ENCODE peak calls at places on chromosome 20, in five cellular contexts. B, A, H, T and P are unnamed samples. For H3K4me1, the result is how much of the 10 kb centered on the place peaks cover.

GRCh38 chr20:51587145-51587544 is 44.6 kb upstream of the NFATC2 start:
- DNase-seq in B (no peak), A (no peak), H (no peak), T (no peak), P (no peak)

GRCh38 chr20:13487202-13487601 is 151.5 kb downstream of the TASP1 start:
- DNase-seq in B (no peak), A (no peak), H (no peak), T (no peak), P (no peak)

GRCh38 chr20:36040571-36040970 is 72.2 kb downstream of the CNBD2 start:
- DNase-seq in B (no peak), A (no peak), H (no peak), T (no peak), P (no peak)

GRCh38 chr20:38735172-38735571 is 10.9 kb downstream of the SLC32A1 start:
- DNase-seq in B (no peak), A (no peak), H (no peak), T (no peak), P (no peak)

GRCh38 chr20:24783631-24784492 is 165.2 kb upstream of the CST7 start:
- DNase-seq in B (no peak), A (no peak), H (peak), T (no peak), P (peak)

GRCh38 chr20:7193681-7194080 is 426.2 kb downstream of the BMP2 start:
- DNase-seq in B (no peak), A (no peak), H (no peak), T (no peak), P (no peak)

GRCh38 chr20:18721716-18722115 is 91.9 kb upstream of the SCP2D1 start:
- DNase-seq in B (no peak), A (no peak), H (no peak), T (no peak), P (no peak)

GRCh38 chr20:49583669-49584417 is 15.9 kb upstream of the PTGIS start:
- DNase-seq in B (peak), A (peak), H (peak), T (peak), P (peak)

GRCh38 chr20:4798010-4798409 is 76.3 kb downstream of the PRND start:
- DNase-seq in B (no peak), A (no peak), H (no peak), T (no peak), P (no peak)

GRCh38 chr20:58309607-58310290 is at the start of gene RAB22A:
- DNase-seq in B (peak), A (peak), H (peak), T (peak), P (peak)

GRCh38 chr20:23603321-23603720 is 2.4 kb downstream of the CST9 start:
- DNase-seq in B (no peak), A (no peak), H (no peak), T (no peak), P (no peak)

GRCh38 chr20:18090044-18090443 is 32.3 kb upstream of the OVOL2 start:
- DNase-seq in B (no peak), A (no peak), H (no peak), T (no peak), P (no peak)

GRCh38 chr20:61526907-61527306 is 274.8 kb downstream of the CDH4 start:
- DNase-seq in B (no peak), A (no peak), H (no peak), T (no peak), P (no peak)

DNA sequence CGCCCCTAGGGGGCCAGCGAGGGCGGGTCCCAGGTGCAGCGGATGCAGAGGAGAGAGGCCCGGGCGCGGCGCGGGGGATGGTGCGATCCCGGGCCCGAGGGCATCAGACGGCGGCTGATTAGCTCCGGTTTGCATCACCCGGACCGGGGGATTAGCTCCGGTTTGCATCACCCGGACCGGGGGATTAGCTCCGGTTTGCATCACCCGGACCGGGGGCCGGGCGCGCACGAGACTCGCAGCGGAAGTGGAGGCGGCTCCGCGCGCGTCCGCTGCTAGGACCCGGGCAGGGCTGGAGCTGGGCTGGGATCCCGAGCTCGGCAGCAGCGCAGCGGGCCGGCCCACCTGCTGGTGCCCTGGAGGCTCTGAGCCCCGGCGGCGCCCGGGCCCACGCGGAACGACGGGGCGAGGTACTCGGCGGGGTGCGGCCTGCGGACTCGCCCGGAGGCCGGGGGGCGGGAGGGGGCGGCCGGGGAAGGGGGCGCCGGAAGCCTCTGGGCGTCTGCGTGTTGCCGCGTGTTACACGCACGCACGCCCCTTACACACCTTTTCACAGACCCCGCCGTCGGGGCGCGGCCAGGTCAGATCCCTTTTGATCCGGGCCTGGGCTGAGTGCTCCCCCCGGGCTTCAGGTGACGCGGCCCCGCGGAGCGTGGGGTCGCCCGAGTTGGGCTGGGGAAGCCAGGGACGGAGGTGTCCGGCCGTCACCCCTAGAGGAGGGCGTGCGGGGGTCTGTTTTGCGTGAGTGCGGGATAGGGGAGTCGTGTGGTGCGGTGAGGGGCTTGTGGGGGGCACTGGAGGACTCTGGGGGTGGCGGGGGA is 412 bp downstream of the TRIB3 start:
- DNase-seq in B (peak), A (peak), H (peak), T (no peak), P (peak)
- TF ChIP-seq POLR2A in B (peak), A (no peak), H (no peak), T (no peak), P (peak)

DNA sequence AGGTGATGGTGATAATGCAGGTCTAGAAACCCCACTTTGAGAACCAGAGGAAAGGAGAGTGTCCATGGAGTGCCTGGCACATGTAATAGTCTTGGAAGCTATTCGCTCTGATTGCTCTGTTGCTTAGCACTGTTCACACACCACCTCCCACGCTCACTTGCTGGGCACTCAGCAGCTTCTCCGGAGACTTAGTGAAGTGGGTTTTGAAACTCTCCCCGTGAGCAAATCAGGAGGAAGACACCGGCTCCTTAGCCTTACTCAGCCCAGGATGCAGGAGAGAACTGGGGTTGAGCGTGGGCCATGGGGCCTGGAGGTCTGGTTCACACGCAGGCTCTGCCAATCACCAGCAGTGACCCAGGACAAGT is 22.2 kb downstream of the BMP7 start:
- DNase-seq in B (no peak), A (no peak), H (no peak), T (no peak), P (no peak)
- H3K4me1 ChIP-seq in B (under half), A (under half), H (under half), T (under half), P (under half)

DNA sequence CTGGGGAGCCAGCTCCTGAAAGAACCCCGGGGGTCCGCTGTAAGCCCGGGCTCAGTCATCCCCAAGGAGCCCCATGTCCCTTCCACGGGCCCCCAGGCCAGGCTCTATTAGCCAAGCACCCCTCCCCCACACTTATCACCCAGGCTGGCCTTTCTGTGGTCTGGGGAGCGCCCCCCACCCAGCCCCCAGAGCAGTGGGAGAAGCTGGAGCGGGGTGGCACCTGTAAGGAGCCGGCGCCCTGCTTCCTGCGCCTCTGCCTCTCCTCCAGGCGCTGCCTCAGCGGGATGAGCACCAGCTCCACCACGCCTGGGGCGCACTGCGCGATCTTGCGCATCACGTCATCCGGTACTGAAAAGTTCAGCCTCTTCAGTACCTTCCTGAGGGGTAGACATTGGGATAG is 2.3 kb downstream of the SPEF1 start:
- DNase-seq in B (no peak), A (no peak), H (no peak), T (no peak), P (no peak)
- H3K4me3 ChIP-seq in B (no peak), A (no peak), H (no peak), T (no peak), P (no peak)

GRCh38 chr20:20079102-20079784 is 26.9 kb downstream of the CFAP61 start:
- DNase-seq in B (no peak), A (no peak), H (peak), T (no peak), P (no peak)
- TF ChIP-seq POLR2A in B (no peak), A (no peak), H (no peak), T (no peak), P (no peak)

GRCh38 chr20:45432294-45432693 is 16.4 kb downstream of the PIGT start:
- DNase-seq in B (no peak), A (no peak), H (no peak), T (no peak), P (no peak)
- H3K4me1 ChIP-seq in B (under half), A (under half), H (under half), T (under half), P (under half)

DNA sequence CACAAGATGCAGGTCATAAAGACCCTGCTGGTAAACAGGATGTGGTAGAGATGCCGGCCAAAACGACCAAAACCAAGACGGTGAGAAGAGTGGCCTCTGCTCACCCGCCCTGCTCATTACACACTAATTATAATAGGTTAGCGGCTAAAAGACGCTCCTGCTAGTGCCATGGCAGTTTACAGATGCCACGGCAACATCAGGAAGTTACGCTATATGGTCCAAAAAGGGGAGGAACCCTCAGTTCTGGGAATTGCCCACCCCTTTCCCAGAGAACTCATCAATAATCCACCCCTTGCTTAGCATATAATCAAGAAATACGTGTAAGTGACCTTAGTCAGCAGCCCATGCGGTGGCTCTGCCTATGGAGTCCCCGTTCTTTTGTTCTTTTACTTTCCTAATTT is 17.6 kb downstream of the BHLHE23 start:
- DNase-seq in B (no peak), A (no peak), H (no peak), T (no peak), P (no peak)
- H3K4me3 ChIP-seq in B (no peak), A (no peak), H (no peak), T (no peak), P (no peak)

GRCh38 chr20:33554914-33555420 is 65.1 kb downstream of the CBFA2T2 start:
- DNase-seq in B (peak), A (peak), H (no peak), T (no peak), P (peak)
- TF ChIP-seq POLR2A in B (no peak), A (peak), H (peak), T (no peak), P (no peak)

GRCh38 chr20:33671573-33672288 is 2.5 kb downstream of the NECAB3 start:
- DNase-seq in B (no peak), A (no peak), H (no peak), T (no peak), P (no peak)
- H3K4me1 ChIP-seq in B (under half), A (under half), H (half or more), T (half or more), P (under half)

DNA sequence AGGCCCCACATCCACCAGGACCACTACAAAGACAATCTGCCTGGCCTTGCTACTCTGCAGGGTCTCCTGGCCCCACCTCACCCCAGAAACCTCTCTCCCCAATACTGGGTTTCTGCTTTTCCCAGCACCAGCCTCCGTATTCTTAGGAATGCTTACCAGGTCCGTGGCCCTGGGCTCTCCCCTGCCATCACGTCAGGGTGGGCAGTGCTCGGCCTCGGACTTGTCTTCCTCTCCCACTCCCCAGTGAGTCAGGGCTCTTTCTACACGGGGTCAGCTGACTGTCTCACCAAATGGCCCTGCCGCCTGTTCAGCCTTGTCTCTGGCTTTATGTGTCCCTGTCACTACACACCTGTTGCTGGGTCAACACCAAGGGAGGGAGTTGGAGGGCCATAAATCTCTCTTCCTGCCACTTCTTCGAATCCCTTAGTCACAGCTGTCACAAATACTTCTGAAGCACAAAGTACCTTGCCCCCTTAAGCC is 3.2 kb downstream of the NNAT start:
- DNase-seq in B (no peak), A (peak), H (peak), T (peak), P (no peak)
- H3K4me3 ChIP-seq in B (no peak), A (no peak), H (no peak), T (no peak), P (no peak)